ENCODE peak calls at places on chromosome 10, in five cellular contexts. D is stomach, G is A549, M is breast epithelium, P is prostate gland. X is an unnamed sample.

GRCh38 chr10:132319853-132320669 is 11.9 kb upstream of the LRRC27 start:
- DNase-seq in D (no peak), G (peak), M (peak), P (no peak), X (no peak)

GRCh38 chr10:44068716-44069482 is 316.0 kb downstream of the CXCL12 start:
- DNase-seq in D (no peak), G (no peak), M (no peak), P (no peak), X (no peak)

GRCh38 chr10:121694327-121694965 is 96.2 kb upstream of the FGFR2 start:
- DNase-seq in D (no peak), G (no peak), M (no peak), P (no peak), X (no peak)

GRCh38 chr10:35127289-35127891 is 744 bp downstream of the CREM start:
- DNase-seq in D (peak), G (peak), M (peak), P (peak), X (peak)

GRCh38 chr10:80196270-80196949 is 8.9 kb downstream of the ANXA11 start:
- DNase-seq in D (peak), G (no peak), M (no peak), P (peak), X (no peak)

GRCh38 chr10:113945075-113945686 is 90.7 kb downstream of the NHLRC2 start:
- DNase-seq in D (peak), G (no peak), M (no peak), P (no peak), X (no peak)

GRCh38 chr10:96632974-96633373 is 46.2 kb upstream of the TM9SF3 start:
- DNase-seq in D (no peak), G (no peak), M (peak), P (no peak), X (no peak)

GRCh38 chr10:43249962-43250624 is 16.8 kb downstream of the RASGEF1A start:
- DNase-seq in D (peak), G (no peak), M (peak), P (no peak), X (no peak)

GRCh38 chr10:101879456-101880189 is 36.0 kb upstream of the KCNIP2 start:
- DNase-seq in D (no peak), G (no peak), M (no peak), P (no peak), X (no peak)

GRCh38 chr10:35041502-35041879 is 48.6 kb downstream of the CUL2 start:
- DNase-seq in D (no peak), G (no peak), M (no peak), P (no peak), X (no peak)

GRCh38 chr10:100970076-100970913 is 991 bp downstream of the SEMA4G start:
- DNase-seq in D (peak), G (peak), M (no peak), P (peak), X (peak)

GRCh38 chr10:116974442-116975005 is 30.5 kb downstream of the SHTN1 start:
- DNase-seq in D (no peak), G (peak), M (no peak), P (no peak), X (peak)

GRCh38 chr10:1602037-1602471 is 135.3 kb downstream of the ADARB2 start:
- DNase-seq in D (no peak), G (no peak), M (no peak), P (no peak), X (no peak)

GRCh38 chr10:15369642-15370211 is 1.4 kb downstream of the FAM171A1 start:
- DNase-seq in D (no peak), G (no peak), M (no peak), P (no peak), X (peak)

GRCh38 chr10:63542835-63543575 is 21.8 kb downstream of the REEP3 start:
- DNase-seq in D (no peak), G (no peak), M (no peak), P (no peak), X (no peak)

GRCh38 chr10:79070611-79071534 is 2.1 kb downstream of the ZMIZ1 start:
- DNase-seq in D (peak), G (peak), M (peak), P (peak), X (peak)

GRCh38 chr10:44339218-44339617 is 45.7 kb downstream of the CXCL12 start:
- DNase-seq in D (no peak), G (no peak), M (no peak), P (no peak), X (no peak)

GRCh38 chr10:30701471-30702173 is 72.1 kb upstream of the LYZL2 start:
- DNase-seq in D (peak), G (no peak), M (no peak), P (no peak), X (no peak)

GRCh38 chr10:32347363-32347735 is 391 bp upstream of the EPC1 start:
- DNase-seq in D (no peak), G (no peak), M (no peak), P (no peak), X (no peak)

GRCh38 chr10:32346551-32347362 is at the start of gene EPC1:
- DNase-seq in D (peak), G (peak), M (peak), P (peak), X (peak)

GRCh38 chr10:32348297-32349198 is 1.6 kb upstream of the EPC1 start:
- DNase-seq in D (no peak), G (no peak), M (no peak), P (no peak), X (peak)

GRCh38 chr10:32349199-32349585 is 2.2 kb upstream of the EPC1 start:
- DNase-seq in D (no peak), G (no peak), M (no peak), P (no peak), X (no peak)

DNA sequence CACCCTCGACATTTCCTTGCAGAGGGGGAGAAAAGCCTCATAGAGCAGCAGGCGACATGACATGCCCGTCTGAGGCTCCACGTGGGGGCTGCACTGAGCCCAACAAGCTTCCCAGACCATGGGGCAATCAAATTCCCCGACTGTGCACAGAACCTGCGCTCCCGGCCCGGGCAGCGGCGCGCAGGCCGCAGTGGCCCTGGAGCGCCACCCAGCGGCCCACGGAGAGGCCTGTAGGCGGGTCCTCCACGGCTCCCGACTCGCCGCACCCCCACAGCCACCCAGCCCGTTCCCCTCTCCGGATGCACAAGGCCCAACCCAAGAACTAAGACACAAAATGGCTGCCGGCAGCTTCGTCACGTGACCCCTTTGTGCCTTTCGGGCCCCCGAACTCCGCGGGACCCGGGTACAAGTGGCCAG is 816 bp downstream of the EPC1 start:
- DNase-seq in D (peak), G (peak), M (peak), P (peak), X (peak)
- TF ChIP-seq POLR2A in D (no peak), G (no peak), M (no peak), P (peak), X (no peak)

DNA sequence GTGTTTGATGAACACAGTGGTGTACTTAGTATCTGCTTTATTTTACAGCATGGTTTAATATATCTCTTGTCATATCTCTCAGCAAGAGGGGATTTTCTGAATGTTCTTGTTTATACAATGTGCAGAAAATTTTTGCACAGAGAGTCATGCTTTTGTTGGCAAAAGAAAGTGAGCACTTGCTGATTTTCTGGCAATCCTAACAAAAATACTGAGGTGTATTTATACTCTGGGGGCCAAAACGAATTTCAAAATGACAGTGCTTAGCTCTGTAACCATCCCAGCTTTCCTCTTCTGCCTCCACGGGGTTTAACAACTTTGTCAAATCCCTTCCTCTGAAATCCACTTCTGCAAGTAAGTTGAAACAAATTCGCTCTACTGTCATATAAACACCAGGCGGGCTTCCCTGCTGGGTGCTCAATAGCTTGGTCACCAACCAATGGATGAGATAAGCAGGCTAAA is 169.2 kb downstream of the NOC3L start:
- DNase-seq in D (no peak), G (no peak), M (no peak), P (no peak), X (no peak)
- H3K4me3 ChIP-seq in D (no peak), G (no peak), M (no peak), P (no peak), X (no peak)

GRCh38 chr10:29131952-29132820 is 156.7 kb upstream of the LYZL1 start:
- DNase-seq in D (no peak), G (no peak), M (no peak), P (no peak), X (peak)
- TF ChIP-seq POLR2A in D (no peak), G (no peak), M (no peak), P (no peak), X (no peak)

GRCh38 chr10:60266513-60266912 is 123.2 kb downstream of the ANK3 start:
- DNase-seq in D (no peak), G (no peak), M (no peak), P (no peak), X (no peak)
- H3K4me3 ChIP-seq in D (no peak), G (no peak), M (no peak), P (no peak), X (no peak)

GRCh38 chr10:124537891-124538290 is 76.3 kb downstream of the LHPP start:
- DNase-seq in D (no peak), G (no peak), M (no peak), P (no peak), X (no peak)

GRCh38 chr10:124536496-124537050 is 75.0 kb downstream of the LHPP start:
- DNase-seq in D (no peak), G (no peak), M (no peak), P (no peak), X (no peak)

GRCh38 chr10:124539935-124540641 is 78.5 kb downstream of the LHPP start:
- DNase-seq in D (peak), G (peak), M (no peak), P (peak), X (peak)

GRCh38 chr10:124537166-124537725 is 75.6 kb downstream of the LHPP start:
- DNase-seq in D (no peak), G (no peak), M (no peak), P (no peak), X (no peak)

GRCh38 chr10:124538669-124539068 is 77.0 kb downstream of the LHPP start:
- DNase-seq in D (no peak), G (no peak), M (no peak), P (no peak), X (no peak)
- TF ChIP-seq POLR2A in D (no peak), G (no peak), M (no peak), P (no peak), X (no peak)

GRCh38 chr10:7458554-7458953 is 47.7 kb upstream of the SFMBT2 start:
- DNase-seq in D (no peak), G (no peak), M (no peak), P (no peak), X (no peak)

GRCh38 chr10:7460006-7460405 is 49.2 kb upstream of the SFMBT2 start:
- DNase-seq in D (no peak), G (no peak), M (no peak), P (no peak), X (no peak)

GRCh38 chr10:7457478-7458316 is 46.9 kb upstream of the SFMBT2 start:
- DNase-seq in D (no peak), G (no peak), M (no peak), P (no peak), X (no peak)
- H3K4me3 ChIP-seq in D (no peak), G (no peak), M (no peak), P (no peak), X (no peak)

GRCh38 chr10:69318087-69318996 is 40.0 kb downstream of the HK1 start:
- DNase-seq in D (peak), G (peak), M (peak), P (peak), X (peak)
- TF ChIP-seq POLR2A in D (peak), G (peak), M (peak), P (peak), X (peak)

DNA sequence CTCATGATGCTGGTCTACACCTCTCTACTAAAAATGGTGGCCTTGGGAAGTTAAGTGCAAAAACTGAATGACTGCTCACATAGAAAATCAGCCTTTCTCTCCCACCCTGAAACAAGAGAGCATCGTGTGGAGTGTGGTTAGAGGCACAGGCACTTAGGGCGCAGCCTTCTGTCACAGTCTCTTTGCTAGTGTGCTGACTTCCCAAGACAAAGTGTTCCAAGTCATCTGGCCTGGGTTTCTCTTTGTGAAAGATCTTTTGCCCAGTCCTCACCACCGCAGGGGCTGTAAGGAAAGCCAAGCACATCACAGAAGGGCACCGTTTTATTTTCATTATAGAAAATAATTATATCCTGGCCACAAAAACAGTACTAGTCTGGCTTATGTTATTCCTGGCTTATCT is 12.5 kb downstream of the STN1 start:
- DNase-seq in D (no peak), G (no peak), M (no peak), P (no peak), X (no peak)
- H3K4me3 ChIP-seq in D (no peak), G (no peak), M (no peak), P (no peak), X (no peak)

GRCh38 chr10:86169506-86170254 is 196.9 kb downstream of the GRID1 start:
- DNase-seq in D (no peak), G (no peak), M (no peak), P (no peak), X (no peak)
- TF ChIP-seq POLR2A in D (no peak), G (no peak), M (no peak), P (no peak), X (no peak)

X was measured in testis.